ENCODE peak calls at places on chromosomes 11 and 22, in five cellular contexts. T is HepG2, N is H1, X is K562, S is GM12878. B is an unnamed sample.

GRCh38 chr11:94103476-94103875 is 25.2 kb upstream of the PANX1 start:
- DNase-seq in T (no peak), N (no peak), X (no peak), S (no peak), B (no peak)

GRCh38 chr11:123054301-123055065 is 7.5 kb downstream of the HSPA8 start:
- DNase-seq in T (peak; percentile 70), N (no peak), X (peak; percentile 53), S (no peak), B (peak; percentile 56)

GRCh38 chr11:125345706-125346561 is 150.1 kb downstream of the FEZ1 start:
- DNase-seq in T (peak; percentile 15), N (peak; percentile 87), X (peak; percentile 75), S (no peak), B (no peak)

GRCh38 chr11:128039140-128040021 is 548.0 kb downstream of the ETS1 start:
- DNase-seq in T (no peak), N (no peak), X (no peak), S (no peak), B (no peak)

GRCh38 chr11:116072776-116073175 is 568.6 kb upstream of the CADM1 start:
- DNase-seq in T (no peak), N (peak; percentile 64), X (peak; percentile 26), S (no peak), B (no peak)

GRCh38 chr22:36860017-36860416 is 789 bp upstream of the NCF4 start:
- DNase-seq in T (no peak), N (no peak), X (no peak), S (no peak), B (no peak)

GRCh38 chr22:36817429-36817783 is 571 bp upstream of the PVALB start:
- DNase-seq in T (no peak), N (no peak), X (no peak), S (no peak), B (no peak)

GRCh38 chr11:86041975-86042378 is 26.9 kb downstream of the PICALM start:
- DNase-seq in T (peak; percentile 77), N (peak; percentile 62), X (peak; percentile 72), S (peak; percentile 60), B (peak; percentile 76)

GRCh38 chr11:124200671-124201070 is 17.5 kb downstream of the OR10D3 start:
- DNase-seq in T (no peak), N (no peak), X (no peak), S (no peak), B (no peak)

GRCh38 chr22:24359452-24360120 is 67.8 kb upstream of the ADORA2A start:
- DNase-seq in T (peak; percentile 18), N (no peak), X (no peak), S (no peak), B (no peak)

GRCh38 chr22:19271273-19271855 is 20.2 kb downstream of the CLTCL1 start:
- DNase-seq in T (no peak), N (peak; percentile 37), X (no peak), S (no peak), B (no peak)

GRCh38 chr11:107856981-107857517 is 1.5 kb downstream of the SLC35F2 start:
- DNase-seq in T (no peak), N (no peak), X (no peak), S (no peak), B (peak; percentile 62)

GRCh38 chr11:94550513-94550912 is 6.8 kb downstream of the FUT4 start:
- DNase-seq in T (no peak), N (no peak), X (no peak), S (no peak), B (no peak)

GRCh38 chr11:60926500-60926899 is 2.2 kb downstream of the TMEM132A start:
- DNase-seq in T (no peak), N (no peak), X (no peak), S (no peak), B (no peak)

GRCh38 chr22:41040483-41040882 is 51.9 kb upstream of the EP300 start:
- DNase-seq in T (no peak), N (no peak), X (no peak), S (no peak), B (no peak)

GRCh38 chr11:77999446-77999845 is 5.0 kb upstream of the INTS4 start:
- DNase-seq in T (no peak), N (no peak), X (no peak), S (no peak), B (no peak)

GRCh38 chr11:1921576-1922141 is 2.2 kb downstream of the TNNT3 start:
- DNase-seq in T (no peak), N (no peak), X (no peak), S (no peak), B (no peak)

GRCh38 chr22:38469306-38469781 is 1.4 kb downstream of the KDELR3 start:
- DNase-seq in T (no peak), N (no peak), X (no peak), S (no peak), B (no peak)

GRCh38 chr11:10397226-10397987 is 57.7 kb upstream of the AMPD3 start:
- DNase-seq in T (no peak), N (peak; percentile 33), X (no peak), S (no peak), B (no peak)

GRCh38 chr11:75269896-75270295 is 29.3 kb downstream of the TPBGL start:
- DNase-seq in T (no peak), N (no peak), X (no peak), S (no peak), B (no peak)

GRCh38 chr22:46054091-46054877 is 77.3 kb upstream of the WNT7B start:
- DNase-seq in T (no peak), N (no peak), X (no peak), S (no peak), B (no peak)

GRCh38 chr22:20463324-20464095 is 25.9 kb upstream of the SCARF2 start:
- DNase-seq in T (no peak), N (no peak), X (no peak), S (no peak), B (no peak)

GRCh38 chr11:1260023-1260501 is 37.2 kb downstream of the MUC5B start:
- DNase-seq in T (peak; percentile 37), N (no peak), X (peak; percentile 98), S (no peak), B (peak; percentile 42)

GRCh38 chr11:121039971-121040613 is 16.2 kb downstream of the TBCEL start:
- DNase-seq in T (no peak), N (no peak), X (no peak), S (no peak), B (no peak)

GRCh38 chr22:23242473-23243001 is 62.2 kb downstream of the BCR start:
- DNase-seq in T (no peak), N (peak; percentile 82), X (no peak), S (no peak), B (no peak)

GRCh38 chr11:86390499-86390898 is 15.8 kb downstream of the CCDC81 start:
- DNase-seq in T (no peak), N (no peak), X (no peak), S (no peak), B (no peak)

GRCh38 chr11:103928040-103928555 is 108.3 kb upstream of the DDI1 start:
- DNase-seq in T (no peak), N (no peak), X (no peak), S (no peak), B (no peak)

GRCh38 chr11:32435511-32435946 is at the start of gene WT1:
- DNase-seq in T (no peak), N (peak; percentile 84), X (peak; percentile 85), S (no peak), B (no peak)

GRCh38 chr11:100801225-100801999 is 114.3 kb downstream of the ARHGAP42 start:
- DNase-seq in T (no peak), N (no peak), X (no peak), S (no peak), B (no peak)

GRCh38 chr11:58742140-58742539 is 10.4 kb upstream of the GLYAT start:
- DNase-seq in T (no peak), N (no peak), X (no peak), S (peak; percentile 15), B (no peak)
- TF ChIP-seq ATF3 in T (no peak), N (no peak), X (no peak), S (no peak), B (no peak)

GRCh38 chr11:19660076-19660475 is 52.6 kb upstream of the NAV2 start:
- DNase-seq in T (peak; percentile 52), N (no peak), X (peak; percentile 49), S (peak; percentile 61), B (peak; percentile 88)
- TF ChIP-seq POLR2AphosphoS5 in T (no peak), N (no peak), X (no peak), S (no peak), B (peak; percentile 67)

DNA sequence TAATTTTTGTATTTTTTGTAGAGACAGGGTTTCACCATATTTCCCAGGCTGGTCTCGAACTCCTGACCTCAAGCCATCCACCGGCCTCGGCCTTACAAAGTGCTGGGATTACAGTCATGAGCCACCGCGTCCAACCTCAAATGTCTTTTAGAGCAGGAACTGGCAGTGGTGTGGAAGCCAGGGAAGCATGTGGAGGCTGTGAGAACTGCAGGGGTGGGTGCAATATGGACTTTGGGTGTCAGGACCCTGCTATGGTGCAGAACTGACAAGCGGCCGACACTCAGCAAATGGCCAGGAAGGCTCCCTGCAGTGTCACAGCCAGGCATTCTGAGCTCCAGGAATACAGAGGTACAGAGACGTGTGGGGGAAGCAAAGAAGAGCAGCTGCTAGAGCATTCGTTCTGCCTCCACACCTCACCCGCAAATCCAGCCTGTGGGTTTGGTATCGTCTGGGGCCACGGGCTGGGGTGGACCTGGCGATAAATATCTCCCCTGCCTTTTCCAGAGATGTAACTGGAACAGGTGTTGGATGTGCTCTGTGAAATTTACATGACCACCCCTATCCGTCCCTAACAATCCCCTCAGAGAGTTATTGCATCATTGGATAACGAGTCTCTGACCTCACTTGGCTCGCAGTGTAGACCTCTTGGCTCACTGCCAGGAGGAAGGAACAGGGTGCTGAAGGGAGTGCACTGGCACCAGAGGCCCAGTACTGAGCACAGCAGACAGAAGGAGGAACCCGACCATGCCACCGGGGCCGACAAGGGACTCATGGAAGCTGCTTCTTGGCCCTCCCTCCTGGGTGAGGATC is 624.7 kb upstream of the B3GAT1 start:
- DNase-seq in T (no peak), N (peak; percentile 36), X (no peak), S (no peak), B (no peak)
- TF ChIP-seq ATF3 in T (no peak), N (no peak), X (peak; percentile 54), S (no peak), B (no peak)

DNA sequence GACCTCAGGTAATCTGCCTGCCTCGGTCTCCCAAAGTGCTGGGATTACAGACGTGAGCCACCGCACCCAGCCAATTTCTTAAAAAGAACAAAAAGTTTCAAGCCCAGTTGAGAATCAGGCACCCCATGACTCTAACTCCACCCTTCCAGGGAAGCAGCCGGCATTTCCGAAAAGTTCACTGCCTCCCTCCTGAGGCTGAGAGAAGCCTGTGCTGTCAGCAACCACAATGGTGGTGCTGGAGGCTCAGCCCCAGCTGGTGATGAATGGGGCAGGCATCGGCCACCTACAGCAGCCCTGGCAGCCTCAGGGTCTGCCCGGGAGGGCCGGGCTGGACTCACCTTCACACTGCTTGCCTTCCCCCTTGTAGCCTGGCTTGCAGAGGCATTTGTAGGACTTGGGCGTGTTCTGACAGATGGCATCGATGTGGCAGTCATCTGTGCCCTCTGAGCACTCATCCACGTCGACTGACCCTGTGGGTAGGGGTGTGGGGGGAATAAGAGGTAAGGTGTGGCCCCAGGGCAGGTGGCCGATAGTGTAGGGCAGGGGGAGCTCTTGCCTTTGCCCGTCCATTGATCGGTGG is 4.3 kb downstream of the SCUBE1 start:
- DNase-seq in T (no peak), N (no peak), X (no peak), S (no peak), B (no peak)
- TF ChIP-seq POLR2AphosphoS5 in T (no peak), N (no peak), X (no peak), S (no peak), B (no peak)

GRCh38 chr11:65503923-65504670 is 5.3 kb downstream of the MALAT1 start:
- DNase-seq in T (no peak), N (no peak), X (no peak), S (no peak), B (no peak)
- TF ChIP-seq ATF3 in T (no peak), N (no peak), X (no peak), S (no peak), B (no peak)